ENCODE peak calls at places on chromosomes 2 and 18, in five cellular contexts. S is CD8-positive, alpha-beta T cell; G is Karpas-422; F is IMR-90; R is transverse colon. M is an unnamed sample.

GRCh38 chr2:43220229-43220981 is 6.0 kb downstream of the ZFP36L2 start:
- DNase-seq in R (no peak), S (no peak), F (peak; percentile 42), G (peak; percentile 56), M (no peak)

GRCh38 chr2:2234398-2234797 is 96.7 kb downstream of the MYT1L start:
- DNase-seq in G (peak; percentile 44), S (no peak), F (no peak), R (no peak), M (no peak)

GRCh38 chr2:19474128-19474527 is 115.7 kb upstream of the OSR1 start:
- DNase-seq in S (peak; percentile 55), R (peak; percentile 16), G (no peak), F (peak; percentile 0), M (no peak)

GRCh38 chr2:122341007-122341406 is 585.6 kb downstream of the TSN start:
- DNase-seq in G (no peak), S (no peak), R (no peak), F (no peak), M (no peak)

GRCh38 chr2:165079432-165079831 is 124.1 kb upstream of the SLC38A11 start:
- DNase-seq in F (no peak), S (no peak), G (no peak), R (no peak), M (no peak)

GRCh38 chr18:75625966-75626365 is 198.5 kb upstream of the SMIM21 start:
- DNase-seq in S (no peak), F (peak; percentile 5), G (no peak), R (no peak), M (no peak)

GRCh38 chr2:237390235-237390634 is 23.7 kb downstream of the COL6A3 start:
- DNase-seq in S (no peak), G (no peak), R (no peak), F (no peak), M (no peak)

GRCh38 chr18:79799619-79800352 is 2.0 kb downstream of the KCNG2 start:
- DNase-seq in S (no peak), R (no peak), G (no peak), F (no peak), M (no peak)

GRCh38 chr2:40403233-40403841 is 48.6 kb downstream of the SLC8A1 start:
- DNase-seq in F (peak; percentile 91), G (no peak), R (no peak), S (no peak), M (peak; percentile 53)

GRCh38 chr2:163028807-163029206 is 190.2 kb upstream of the KCNH7 start:
- DNase-seq in F (no peak), R (no peak), S (no peak), G (no peak), M (no peak)

GRCh38 chr2:220708366-220708765 is 863.7 kb downstream of the EPHA4 start:
- DNase-seq in S (no peak), F (peak; percentile 57), R (no peak), G (no peak), M (no peak)

GRCh38 chr2:201127570-201127969 is 11.6 kb downstream of the CFLAR start:
- DNase-seq in G (no peak), F (peak; percentile 74), R (no peak), S (peak; percentile 44), M (peak; percentile 18)

GRCh38 chr2:10863837-10864236 is 47.9 kb upstream of the KCNF1 start:
- DNase-seq in R (peak; percentile 24), S (no peak), G (no peak), F (peak; percentile 44), M (no peak)

DNA sequence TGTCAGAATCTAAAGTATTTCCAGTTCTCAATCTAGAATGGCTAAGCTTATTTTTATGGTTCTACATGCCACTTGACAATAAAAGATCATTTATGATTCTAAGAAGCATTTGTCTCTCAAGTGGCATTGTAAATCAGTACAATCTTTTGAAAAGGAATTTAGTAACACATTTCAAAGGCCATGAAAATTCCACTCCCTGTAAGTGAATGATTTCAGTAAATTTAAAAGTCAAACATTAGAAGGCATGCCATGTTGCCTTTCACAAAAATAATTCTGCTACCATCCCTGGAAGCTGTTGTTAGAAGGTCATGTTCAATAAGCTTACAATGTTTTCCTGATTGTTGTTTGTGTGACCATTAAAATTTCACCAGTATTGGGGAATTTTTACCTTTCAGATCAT is 142.9 kb downstream of the RPIA start:
- DNase-seq in S (no peak), G (peak; percentile 63), R (no peak), F (no peak), M (no peak)
- H3K9me3 ChIP-seq in S (no peaks in the 10 kb centered on the region), G (no peaks in the 10 kb centered on the region), R (no peaks in the 10 kb centered on the region), F (no peaks in the 10 kb centered on the region), M (no peaks in the 10 kb centered on the region)

GRCh38 chr2:156706576-156706975 is 270.4 kb downstream of the GPD2 start:
- DNase-seq in R (no peak), F (no peak), S (no peak), G (no peak), M (no peak)
- H3K9me3 ChIP-seq in R (no peaks in the 10 kb centered on the region), F (no peaks in the 10 kb centered on the region), S (no peaks in the 10 kb centered on the region), G (no peaks in the 10 kb centered on the region), M (no peaks in the 10 kb centered on the region)

GRCh38 chr2:5617796-5618195 is 74.4 kb upstream of the SOX11 start:
- DNase-seq in R (no peak), G (no peak), S (no peak), F (no peak), M (no peak)

GRCh38 chr2:5618271-5618670 is 73.9 kb upstream of the SOX11 start:
- DNase-seq in F (no peak), R (no peak), S (no peak), G (no peak), M (no peak)

GRCh38 chr2:5616019-5616418 is 76.2 kb upstream of the SOX11 start:
- DNase-seq in G (no peak), F (no peak), R (no peak), S (no peak), M (no peak)
- H3K9me3 ChIP-seq in G (no peaks in the 10 kb centered on the region), F (no peaks in the 10 kb centered on the region), R (no peaks in the 10 kb centered on the region), S (no peaks in the 10 kb centered on the region), M (no peaks in the 10 kb centered on the region)

GRCh38 chr18:6249788-6250187 is 164.9 kb downstream of the L3MBTL4 start:
- DNase-seq in G (no peak), F (no peak), S (no peak), R (no peak), M (no peak)
- H3K9me3 ChIP-seq in G (no peaks in the 10 kb centered on the region), F (no peaks in the 10 kb centered on the region), S (no peaks in the 10 kb centered on the region), R (no peaks in the 10 kb centered on the region), M (no peaks in the 10 kb centered on the region)

GRCh38 chr18:8413751-8414150 is 195.5 kb upstream of the RAB12 start:
- DNase-seq in R (no peak), F (no peak), S (no peak), G (no peak), M (no peak)
- H3K9me3 ChIP-seq in R (peaks cover 15% of the 10 kb centered on the region), F (peaks cover 6% of the 10 kb centered on the region), S (no peaks in the 10 kb centered on the region), G (no peaks in the 10 kb centered on the region), M (peaks cover 6% of the 10 kb centered on the region)

GRCh38 chr2:127747621-127748020 is 46.3 kb downstream of the SFT2D3 start:
- DNase-seq in R (no peak), F (no peak), S (no peak), G (no peak), M (no peak)

GRCh38 chr2:127753374-127753773 is 52.1 kb downstream of the SFT2D3 start:
- DNase-seq in F (no peak), S (no peak), G (no peak), R (no peak), M (no peak)
- H3K9me3 ChIP-seq in F (no peaks in the 10 kb centered on the region), S (no peaks in the 10 kb centered on the region), G (no peaks in the 10 kb centered on the region), R (no peaks in the 10 kb centered on the region), M (no peaks in the 10 kb centered on the region)

M was measured in AG04450.